ENCODE peak calls at places on chromosomes 4 and X, in eight cellular contexts. F is mucosa of descending colon; O is non-pigmented ciliary epithelial cell; D is GDM1; E is activated T-helper 1 cell treated with Interleukin-2 at 50 U/mL for 16 hours; T is central memory CD8-positive, alpha-beta T cell; K is endodermal cell; Q is GM04504. U is an unnamed sample.

GRCh38 chrX:155694649-155695048 is 81.9 kb upstream of the TMLHE start:
- DNase-seq in F (no peak), T (no peak), O (no peak), D (no peak), Q (no peak), E (no peak), K (no peak), U (no peak)

GRCh38 chrX:114344756-114345155 is 239.1 kb upstream of the HTR2C start:
- DNase-seq in F (no peak), T (no peak), D (no peak), E (no peak), O (no peak), Q (peak; percentile 11), K (no peak), U (no peak)

GRCh38 chr4:137069473-137069872 is 462.8 kb downstream of the PCDH18 start:
- DNase-seq in Q (no peak), E (no peak), K (no peak), D (no peak), T (no peak), F (no peak), O (no peak), U (no peak)

GRCh38 chrX:14267224-14267623 is 237.5 kb upstream of the GEMIN8 start:
- DNase-seq in K (no peak), T (no peak), O (no peak), F (no peak), D (no peak), Q (no peak), E (no peak), U (no peak)

GRCh38 chrX:10160221-10160620 is 3.4 kb downstream of the CLCN4 start:
- DNase-seq in K (no peak), O (no peak), D (no peak), F (no peak), T (no peak), E (no peak), Q (no peak), U (no peak)

GRCh38 chr4:119525005-119525749 is 103.4 kb downstream of the PDE5A start:
- DNase-seq in O (peak; percentile 87), K (no peak), T (no peak), F (no peak), E (no peak), Q (peak; percentile 38), D (no peak), U (peak; percentile 43)

GRCh38 chrX:131170148-131170547 is 112.0 kb downstream of the ARHGAP36 start:
- DNase-seq in K (no peak), O (no peak), E (no peak), F (no peak), D (no peak), Q (no peak), T (no peak), U (no peak)

GRCh38 chr4:139243448-139244365 is 36.3 kb downstream of the MGARP start:
- DNase-seq in K (no peak), Q (peak; percentile 94), E (no peak), F (no peak), T (no peak), O (peak; percentile 99), D (no peak), U (peak; percentile 99)

GRCh38 chrX:3815896-3816664 is 102.6 kb upstream of the PRKX start:
- DNase-seq in E (peak; percentile 10), F (peak; percentile 56), O (no peak), D (no peak), K (peak; percentile 81), T (peak; percentile 14), Q (peak; percentile 4), U (no peak)

GRCh38 chrX:103442536-103442901 is 66.2 kb downstream of the BEX3 start:
- DNase-seq in T (no peak), D (no peak), E (no peak), Q (peak; percentile 4), F (no peak), K (no peak), O (peak; percentile 40), U (no peak)

GRCh38 chr4:96407651-96408342 is 567.9 kb downstream of the PDHA2 start:
- DNase-seq in Q (no peak), F (no peak), E (no peak), T (no peak), K (no peak), D (no peak), O (peak; percentile 11), U (no peak)

GRCh38 chr4:18508801-18509200 is 487.2 kb upstream of the LCORL start:
- DNase-seq in D (no peak), F (no peak), Q (no peak), E (no peak), K (no peak), O (no peak), T (no peak), U (no peak)

GRCh38 chrX:40175416-40176255 is 77.9 kb upstream of the BCOR start:
- DNase-seq in T (peak; percentile 59), Q (no peak), F (peak; percentile 73), O (no peak), E (peak; percentile 64), K (peak; percentile 90), D (peak; percentile 83), U (no peak)

GRCh38 chr4:54165438-54165837 is 63.7 kb upstream of the PDGFRA start:
- DNase-seq in T (no peak), Q (peak; percentile 87), D (no peak), K (no peak), O (peak; percentile 89), F (no peak), E (no peak), U (peak; percentile 92)

GRCh38 chr4:39151120-39151713 is 31.1 kb upstream of the WDR19 start:
- DNase-seq in O (no peak), T (no peak), D (no peak), Q (peak; percentile 10), E (no peak), K (no peak), F (no peak), U (no peak)

GRCh38 chr4:141339966-141340365 is 119.3 kb downstream of the ZNF330 start:
- DNase-seq in Q (no peak), O (no peak), K (no peak), T (no peak), E (no peak), D (no peak), F (no peak), U (no peak)

GRCh38 chr4:100208459-100208858 is 18.2 kb upstream of the DDIT4L start:
- DNase-seq in K (no peak), D (no peak), O (no peak), Q (no peak), F (no peak), T (no peak), E (no peak), U (no peak)